ENCODE peak calls at places on chromosome 1, in nine cellular contexts. F, V, X, R, B, I, K, N and A are unnamed samples.
A peak's percentile ranks its signal among the peaks of the same experiment; 100 is the strongest.

GRCh38 chr1:12143631-12144155 is 23.1 kb upstream of the TNFRSF1B start:
- DNase-seq in F (no peak), V (no peak), X (peak; percentile 43), R (no peak), B (peak; percentile 79), I (peak; percentile 97), K (no peak), N (no peak), A (no peak)

GRCh38 chr1:150895618-150896017 is 8.7 kb downstream of the CTXND2 start:
- DNase-seq in F (peak; percentile 25), V (peak; percentile 56), X (no peak), R (no peak), B (no peak), I (no peak), K (no peak), N (no peak), A (no peak)

GRCh38 chr1:200912737-200913407 is 18.2 kb downstream of the INAVA start:
- DNase-seq in F (no peak), V (no peak), X (no peak), R (no peak), B (no peak), I (no peak), K (no peak), N (no peak), A (no peak)

GRCh38 chr1:31444725-31445448 is 31.9 kb downstream of the SERINC2 start:
- DNase-seq in F (no peak), V (peak; percentile 40), X (peak; percentile 57), R (no peak), B (no peak), I (no peak), K (peak; percentile 42), N (no peak), A (no peak)

GRCh38 chr1:116019653-116020253 is 43.4 kb downstream of the SLC22A15 start:
- DNase-seq in F (no peak), V (no peak), X (no peak), R (no peak), B (no peak), I (no peak), K (no peak), N (no peak), A (no peak)

GRCh38 chr1:183840140-183840539 is 35.2 kb downstream of the RGL1 start:
- DNase-seq in F (no peak), V (no peak), X (no peak), R (no peak), B (no peak), I (peak; percentile 48), K (no peak), N (no peak), A (no peak)

GRCh38 chr1:30747028-30748008 is 10.3 kb downstream of the LAPTM5 start:
- DNase-seq in F (no peak), V (no peak), X (no peak), R (no peak), B (no peak), I (no peak), K (no peak), N (no peak), A (no peak)

GRCh38 chr1:181089017-181089776 is 697 bp downstream of the IER5 start:
- DNase-seq in F (no peak), V (no peak), X (peak; percentile 46), R (peak; percentile 39), B (peak; percentile 39), I (no peak), K (no peak), N (peak; percentile 44), A (no peak)

GRCh38 chr1:203456577-203456976 is 19.0 kb upstream of the PRELP start:
- DNase-seq in F (no peak), V (no peak), X (no peak), R (no peak), B (no peak), I (no peak), K (no peak), N (no peak), A (no peak)